ENCODE peak calls at places on chromosome 19, in nine cellular contexts. One of them, this sample, is unnamed.

GRCh38 chr19:5354403-5354802 is 13.8 kb upstream of the PTPRS start:
- DNase-seq in mucosa of descending colon: no peak
- DNase-seq in AG09309: no peak
- DNase-seq in psoas muscle: no peak
- DNase-seq in HFF-Myc: no peak
- DNase-seq in AG10803: no peak
- DNase-seq in osteoblast: no peak
- DNase-seq in Peyer's patch: no peak
- DNase-seq in fibroblast of pulmonary artery: peak
- DNase-seq in this sample: peak

GRCh38 chr19:3944018-3944721 is 11.3 kb downstream of the NMRK2 start:
- DNase-seq in mucosa of descending colon: no peak
- DNase-seq in AG09309: no peak
- DNase-seq in psoas muscle: no peak
- DNase-seq in HFF-Myc: no peak
- DNase-seq in AG10803: no peak
- DNase-seq in osteoblast: no peak
- DNase-seq in Peyer's patch: no peak
- DNase-seq in fibroblast of pulmonary artery: no peak
- DNase-seq in this sample: no peak

GRCh38 chr19:29573486-29573885 is 32.6 kb upstream of the POP4 start:
- DNase-seq in mucosa of descending colon: no peak
- DNase-seq in AG09309: no peak
- DNase-seq in psoas muscle: no peak
- DNase-seq in HFF-Myc: no peak
- DNase-seq in AG10803: no peak
- DNase-seq in osteoblast: no peak
- DNase-seq in Peyer's patch: no peak
- DNase-seq in fibroblast of pulmonary artery: no peak
- DNase-seq in this sample: no peak

GRCh38 chr19:43575955-43576451 is 402 bp downstream of the PINLYP start:
- DNase-seq in mucosa of descending colon: peak
- DNase-seq in AG09309: no peak
- DNase-seq in psoas muscle: no peak
- DNase-seq in HFF-Myc: no peak
- DNase-seq in AG10803: no peak
- DNase-seq in osteoblast: peak
- DNase-seq in Peyer's patch: no peak
- DNase-seq in fibroblast of pulmonary artery: no peak
- DNase-seq in this sample: no peak

GRCh38 chr19:50493171-50493570 is 16.5 kb upstream of the GARIN5A start:
- DNase-seq in mucosa of descending colon: no peak
- DNase-seq in AG09309: no peak
- DNase-seq in psoas muscle: peak
- DNase-seq in HFF-Myc: no peak
- DNase-seq in AG10803: no peak
- DNase-seq in osteoblast: no peak
- DNase-seq in Peyer's patch: no peak
- DNase-seq in fibroblast of pulmonary artery: no peak
- DNase-seq in this sample: no peak

GRCh38 chr19:12913011-12913561 is 6.0 kb downstream of the SYCE2 start:
- DNase-seq in mucosa of descending colon: peak
- DNase-seq in AG09309: no peak
- DNase-seq in psoas muscle: peak
- DNase-seq in HFF-Myc: no peak
- DNase-seq in AG10803: peak
- DNase-seq in osteoblast: peak
- DNase-seq in Peyer's patch: no peak
- DNase-seq in fibroblast of pulmonary artery: peak
- DNase-seq in this sample: no peak

GRCh38 chr19:12364391-12365093 is 941 bp downstream of the ZNF442 start:
- DNase-seq in mucosa of descending colon: no peak
- DNase-seq in AG09309: no peak
- DNase-seq in psoas muscle: no peak
- DNase-seq in HFF-Myc: no peak
- DNase-seq in AG10803: peak
- DNase-seq in osteoblast: peak
- DNase-seq in Peyer's patch: no peak
- DNase-seq in fibroblast of pulmonary artery: peak
- DNase-seq in this sample: peak

GRCh38 chr19:36489920-36490415 is 607 bp upstream of the ZNF566 start:
- DNase-seq in mucosa of descending colon: peak
- DNase-seq in AG09309: peak
- DNase-seq in psoas muscle: no peak
- DNase-seq in HFF-Myc: peak
- DNase-seq in AG10803: peak
- DNase-seq in osteoblast: peak
- DNase-seq in Peyer's patch: peak
- DNase-seq in fibroblast of pulmonary artery: peak
- DNase-seq in this sample: peak

GRCh38 chr19:44765949-44766335 is 11.7 kb upstream of the CBLC start:
- DNase-seq in mucosa of descending colon: no peak
- DNase-seq in AG09309: no peak
- DNase-seq in psoas muscle: no peak
- DNase-seq in HFF-Myc: no peak
- DNase-seq in AG10803: no peak
- DNase-seq in osteoblast: no peak
- DNase-seq in Peyer's patch: no peak
- DNase-seq in fibroblast of pulmonary artery: no peak
- DNase-seq in this sample: no peak

GRCh38 chr19:54108496-54108895 is 5.8 kb downstream of the NDUFA3 start:
- DNase-seq in mucosa of descending colon: no peak
- DNase-seq in AG09309: no peak
- DNase-seq in psoas muscle: no peak
- DNase-seq in HFF-Myc: no peak
- DNase-seq in AG10803: no peak
- DNase-seq in osteoblast: peak
- DNase-seq in Peyer's patch: no peak
- DNase-seq in fibroblast of pulmonary artery: no peak
- DNase-seq in this sample: no peak

GRCh38 chr19:53908106-53908932 is 759 bp upstream of the CACNG7 start:
- DNase-seq in mucosa of descending colon: peak
- DNase-seq in AG09309: no peak
- DNase-seq in psoas muscle: peak
- DNase-seq in HFF-Myc: no peak
- DNase-seq in AG10803: peak
- DNase-seq in osteoblast: peak
- DNase-seq in Peyer's patch: no peak
- DNase-seq in fibroblast of pulmonary artery: peak
- DNase-seq in this sample: peak

GRCh38 chr19:16025108-16026101 is 50.9 kb upstream of the TPM4 start:
- DNase-seq in mucosa of descending colon: no peak
- DNase-seq in AG09309: peak
- DNase-seq in psoas muscle: no peak
- DNase-seq in HFF-Myc: peak
- DNase-seq in AG10803: peak
- DNase-seq in osteoblast: peak
- DNase-seq in Peyer's patch: no peak
- DNase-seq in fibroblast of pulmonary artery: peak
- DNase-seq in this sample: no peak
- TF ChIP-seq CTCF in mucosa of descending colon: no peak
- TF ChIP-seq CTCF in AG09309: peak
- TF ChIP-seq CTCF in psoas muscle: no peak
- TF ChIP-seq CTCF in HFF-Myc: peak
- TF ChIP-seq CTCF in AG10803: peak
- TF ChIP-seq CTCF in osteoblast: peak
- TF ChIP-seq CTCF in Peyer's patch: peak
- TF ChIP-seq CTCF in fibroblast of pulmonary artery: peak
- TF ChIP-seq CTCF in this sample: no peak

DNA sequence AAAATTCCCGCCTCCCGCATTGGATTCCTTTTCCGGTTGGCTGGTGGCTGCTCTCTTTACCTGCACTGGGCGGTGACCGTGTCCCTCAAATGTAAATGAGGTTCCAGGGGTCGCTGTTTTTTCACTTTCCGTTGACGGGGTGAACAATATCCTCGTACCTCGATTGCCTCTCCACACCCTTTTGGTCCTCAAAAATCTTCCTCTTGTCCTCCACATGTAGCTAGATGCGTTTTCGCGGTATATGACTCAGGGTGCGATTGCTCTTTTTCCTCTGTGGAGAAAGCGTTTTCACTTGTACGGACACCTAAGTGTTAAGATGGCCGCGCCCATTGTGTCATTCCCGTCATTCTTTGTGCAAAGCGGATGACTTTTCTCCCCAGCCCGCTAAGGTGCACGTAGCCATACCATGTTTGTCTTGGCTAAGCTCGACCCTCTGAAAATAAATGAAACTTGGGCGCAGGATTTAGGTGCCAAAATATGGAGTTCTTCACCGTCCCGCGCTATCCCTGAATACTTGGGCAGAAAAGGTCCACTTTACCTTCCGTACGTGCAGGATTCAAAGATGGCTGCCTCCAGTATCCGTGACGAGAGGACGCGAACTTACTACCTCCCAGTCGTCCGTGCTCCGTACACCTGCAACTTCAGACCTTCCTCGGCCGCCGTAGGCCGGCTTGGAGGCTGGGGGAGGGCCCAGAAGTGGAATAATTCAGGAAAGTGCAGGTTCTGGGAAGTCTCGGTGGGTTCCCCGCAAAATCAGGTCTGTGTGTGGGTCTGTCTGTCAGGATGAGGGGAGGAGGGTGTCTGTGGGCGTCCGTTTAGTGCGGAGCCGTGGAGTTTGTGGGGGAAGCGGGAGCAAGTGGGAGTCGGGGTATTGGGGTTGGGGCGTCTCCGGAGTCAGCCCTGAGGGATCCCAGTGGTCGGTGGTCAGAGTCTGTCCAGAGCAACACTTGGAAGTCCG is at the start of gene ZNF613:
- DNase-seq in mucosa of descending colon: peak
- DNase-seq in AG09309: peak
- DNase-seq in psoas muscle: peak
- DNase-seq in HFF-Myc: peak
- DNase-seq in AG10803: peak
- DNase-seq in osteoblast: peak
- DNase-seq in Peyer's patch: peak
- DNase-seq in fibroblast of pulmonary artery: peak
- DNase-seq in this sample: peak
- TF ChIP-seq CTCF in mucosa of descending colon: no peak
- TF ChIP-seq CTCF in AG09309: peak
- TF ChIP-seq CTCF in psoas muscle: peak
- TF ChIP-seq CTCF in HFF-Myc: peak
- TF ChIP-seq CTCF in AG10803: peak
- TF ChIP-seq CTCF in osteoblast: peak
- TF ChIP-seq CTCF in Peyer's patch: no peak
- TF ChIP-seq CTCF in fibroblast of pulmonary artery: peak
- TF ChIP-seq CTCF in this sample: no peak

GRCh38 chr19:10431254-10431942 is 11.1 kb downstream of the PDE4A start:
- DNase-seq in mucosa of descending colon: peak
- DNase-seq in AG09309: no peak
- DNase-seq in psoas muscle: peak
- DNase-seq in HFF-Myc: no peak
- DNase-seq in AG10803: peak
- DNase-seq in osteoblast: peak
- DNase-seq in Peyer's patch: peak
- DNase-seq in fibroblast of pulmonary artery: no peak
- DNase-seq in this sample: peak
- TF ChIP-seq CTCF in mucosa of descending colon: no peak
- TF ChIP-seq CTCF in AG09309: no peak
- TF ChIP-seq CTCF in psoas muscle: no peak
- TF ChIP-seq CTCF in HFF-Myc: no peak
- TF ChIP-seq CTCF in AG10803: no peak
- TF ChIP-seq CTCF in osteoblast: no peak
- TF ChIP-seq CTCF in Peyer's patch: no peak
- TF ChIP-seq CTCF in fibroblast of pulmonary artery: no peak
- TF ChIP-seq CTCF in this sample: no peak

GRCh38 chr19:7918615-7919421 is 1.3 kb upstream of the SNAPC2 start:
- DNase-seq in mucosa of descending colon: no peak
- DNase-seq in AG09309: no peak
- DNase-seq in psoas muscle: no peak
- DNase-seq in HFF-Myc: no peak
- DNase-seq in AG10803: no peak
- DNase-seq in osteoblast: peak
- DNase-seq in Peyer's patch: no peak
- DNase-seq in fibroblast of pulmonary artery: no peak
- DNase-seq in this sample: no peak

GRCh38 chr19:7916137-7916907 is 1.7 kb downstream of the TGFBR3L start:
- DNase-seq in mucosa of descending colon: peak
- DNase-seq in AG09309: no peak
- DNase-seq in psoas muscle: no peak
- DNase-seq in HFF-Myc: no peak
- DNase-seq in AG10803: no peak
- DNase-seq in osteoblast: peak
- DNase-seq in Peyer's patch: no peak
- DNase-seq in fibroblast of pulmonary artery: no peak
- DNase-seq in this sample: no peak

GRCh38 chr19:7915250-7916136 is 863 bp downstream of the TGFBR3L start:
- DNase-seq in mucosa of descending colon: no peak
- DNase-seq in AG09309: no peak
- DNase-seq in psoas muscle: no peak
- DNase-seq in HFF-Myc: no peak
- DNase-seq in AG10803: no peak
- DNase-seq in osteoblast: peak
- DNase-seq in Peyer's patch: no peak
- DNase-seq in fibroblast of pulmonary artery: no peak
- DNase-seq in this sample: no peak

GRCh38 chr19:7916908-7917291 is 2.3 kb downstream of the TGFBR3L start:
- DNase-seq in mucosa of descending colon: no peak
- DNase-seq in AG09309: no peak
- DNase-seq in psoas muscle: no peak
- DNase-seq in HFF-Myc: no peak
- DNase-seq in AG10803: no peak
- DNase-seq in osteoblast: no peak
- DNase-seq in Peyer's patch: no peak
- DNase-seq in fibroblast of pulmonary artery: no peak
- DNase-seq in this sample: no peak

GRCh38 chr19:7917292-7918061 is 2.7 kb upstream of the SNAPC2 start:
- DNase-seq in mucosa of descending colon: peak
- DNase-seq in AG09309: no peak
- DNase-seq in psoas muscle: no peak
- DNase-seq in HFF-Myc: no peak
- DNase-seq in AG10803: peak
- DNase-seq in osteoblast: peak
- DNase-seq in Peyer's patch: peak
- DNase-seq in fibroblast of pulmonary artery: peak
- DNase-seq in this sample: peak
- TF ChIP-seq CTCF in mucosa of descending colon: peak
- TF ChIP-seq CTCF in AG09309: peak
- TF ChIP-seq CTCF in psoas muscle: peak
- TF ChIP-seq CTCF in HFF-Myc: peak
- TF ChIP-seq CTCF in AG10803: peak
- TF ChIP-seq CTCF in osteoblast: peak
- TF ChIP-seq CTCF in Peyer's patch: peak
- TF ChIP-seq CTCF in fibroblast of pulmonary artery: peak
- TF ChIP-seq CTCF in this sample: peak

GRCh38 chr19:56671613-56671994 is at the start of gene ZNF835:
- DNase-seq in mucosa of descending colon: peak
- DNase-seq in AG09309: no peak
- DNase-seq in psoas muscle: peak
- DNase-seq in HFF-Myc: no peak
- DNase-seq in AG10803: no peak
- DNase-seq in osteoblast: peak
- DNase-seq in Peyer's patch: peak
- DNase-seq in fibroblast of pulmonary artery: peak
- DNase-seq in this sample: peak
- TF ChIP-seq CTCF in mucosa of descending colon: no peak
- TF ChIP-seq CTCF in AG09309: no peak
- TF ChIP-seq CTCF in psoas muscle: peak
- TF ChIP-seq CTCF in HFF-Myc: no peak
- TF ChIP-seq CTCF in AG10803: no peak
- TF ChIP-seq CTCF in osteoblast: no peak
- TF ChIP-seq CTCF in Peyer's patch: no peak
- TF ChIP-seq CTCF in fibroblast of pulmonary artery: no peak
- TF ChIP-seq CTCF in this sample: no peak

GRCh38 chr19:56660381-56661105 is 11.0 kb downstream of the ZNF835 start:
- DNase-seq in mucosa of descending colon: no peak
- DNase-seq in AG09309: no peak
- DNase-seq in psoas muscle: peak
- DNase-seq in HFF-Myc: no peak
- DNase-seq in AG10803: no peak
- DNase-seq in osteoblast: peak
- DNase-seq in Peyer's patch: no peak
- DNase-seq in fibroblast of pulmonary artery: no peak
- DNase-seq in this sample: no peak
- TF ChIP-seq CTCF in mucosa of descending colon: no peak
- TF ChIP-seq CTCF in AG09309: no peak
- TF ChIP-seq CTCF in psoas muscle: no peak
- TF ChIP-seq CTCF in HFF-Myc: peak
- TF ChIP-seq CTCF in AG10803: no peak
- TF ChIP-seq CTCF in osteoblast: no peak
- TF ChIP-seq CTCF in Peyer's patch: no peak
- TF ChIP-seq CTCF in fibroblast of pulmonary artery: no peak
- TF ChIP-seq CTCF in this sample: no peak

This sample was measured in GM10248.